ENCODE peak calls at places on chromosomes 3 and 15, in four cellular contexts. One of them, this sample, is unnamed.

GRCh38 chr3:25542571-25543039 is 114.5 kb downstream of the RARB start:
- DNase-seq in CD8-positive, alpha-beta T cell: no peak
- DNase-seq in breast epithelium: no peak
- DNase-seq in mesendoderm: no peak
- DNase-seq in this sample: no peak

GRCh38 chr3:59388555-59389280 is 338.9 kb upstream of the CFAP20DC start:
- DNase-seq in CD8-positive, alpha-beta T cell: no peak
- DNase-seq in breast epithelium: no peak
- DNase-seq in mesendoderm: no peak
- DNase-seq in this sample: no peak

GRCh38 chr3:156583469-156583868 is 28.6 kb upstream of the SSR3 start:
- DNase-seq in CD8-positive, alpha-beta T cell: no peak
- DNase-seq in breast epithelium: no peak
- DNase-seq in mesendoderm: no peak
- DNase-seq in this sample: no peak

GRCh38 chr15:35486296-35486695 is 59.7 kb downstream of the DPH6 start:
- DNase-seq in CD8-positive, alpha-beta T cell: no peak
- DNase-seq in breast epithelium: no peak
- DNase-seq in mesendoderm: no peak
- DNase-seq in this sample: no peak

GRCh38 chr3:115901008-115901407 is 277.7 kb downstream of the GAP43 start:
- DNase-seq in CD8-positive, alpha-beta T cell: no peak
- DNase-seq in breast epithelium: no peak
- DNase-seq in mesendoderm: no peak
- DNase-seq in this sample: no peak

GRCh38 chr3:54206874-54207273 is 84.5 kb downstream of the CACNA2D3 start:
- DNase-seq in CD8-positive, alpha-beta T cell: no peak
- DNase-seq in breast epithelium: no peak
- DNase-seq in mesendoderm: peak; percentile 69
- DNase-seq in this sample: no peak

GRCh38 chr3:128969993-128970740 is 23.7 kb downstream of the CFAP92 start:
- DNase-seq in CD8-positive, alpha-beta T cell: peak; percentile 71
- DNase-seq in breast epithelium: no peak
- DNase-seq in mesendoderm: peak; percentile 44
- DNase-seq in this sample: peak; percentile 27

GRCh38 chr3:102896851-102897621 is 462.2 kb downstream of the ZPLD1 start:
- DNase-seq in CD8-positive, alpha-beta T cell: no peak
- DNase-seq in breast epithelium: no peak
- DNase-seq in mesendoderm: peak; percentile 15
- DNase-seq in this sample: no peak

GRCh38 chr15:20341901-20342605 is 199.5 kb downstream of the GOLGA6L6 start:
- DNase-seq in CD8-positive, alpha-beta T cell: peak; percentile 26
- DNase-seq in breast epithelium: peak; percentile 86
- DNase-seq in mesendoderm: no peak
- DNase-seq in this sample: peak; percentile 50

GRCh38 chr3:111326144-111326995 is 215.6 kb upstream of the CD96 start:
- DNase-seq in CD8-positive, alpha-beta T cell: no peak
- DNase-seq in breast epithelium: no peak
- DNase-seq in mesendoderm: no peak
- DNase-seq in this sample: no peak

GRCh38 chr3:178967184-178967532 is 104.5 kb downstream of the ZMAT3 start:
- DNase-seq in CD8-positive, alpha-beta T cell: no peak
- DNase-seq in breast epithelium: no peak
- DNase-seq in mesendoderm: no peak
- DNase-seq in this sample: no peak

GRCh38 chr3:194688207-194688711 is 2.6 kb downstream of the FAM43A start:
- DNase-seq in CD8-positive, alpha-beta T cell: peak; percentile 22
- DNase-seq in breast epithelium: peak; percentile 32
- DNase-seq in mesendoderm: peak; percentile 86
- DNase-seq in this sample: peak; percentile 3

GRCh38 chr3:179069762-179070390 is 1.7 kb downstream of the ZMAT3 start:
- DNase-seq in CD8-positive, alpha-beta T cell: no peak
- DNase-seq in breast epithelium: no peak
- DNase-seq in mesendoderm: no peak
- DNase-seq in this sample: no peak

GRCh38 chr15:59736181-59736580 is 47.1 kb upstream of the BNIP2 start:
- DNase-seq in CD8-positive, alpha-beta T cell: peak; percentile 22
- DNase-seq in breast epithelium: no peak
- DNase-seq in mesendoderm: peak; percentile 15
- DNase-seq in this sample: no peak
- H3K27me3 ChIP-seq in CD8-positive, alpha-beta T cell: no peaks in the 10 kb centered on the region
- H3K27me3 ChIP-seq in breast epithelium: no peaks in the 10 kb centered on the region
- H3K27me3 ChIP-seq in mesendoderm: no peaks in the 10 kb centered on the region
- H3K27me3 ChIP-seq in this sample: no peaks in the 10 kb centered on the region

GRCh38 chr3:52535411-52536111 is 844 bp upstream of the UQCC5 start:
- DNase-seq in CD8-positive, alpha-beta T cell: no peak
- DNase-seq in breast epithelium: no peak
- DNase-seq in mesendoderm: no peak
- DNase-seq in this sample: no peak
- H3K4me3 ChIP-seq in CD8-positive, alpha-beta T cell: peak overlapping the region; percentile 42
- H3K4me3 ChIP-seq in breast epithelium: no peak overlapping the region
- H3K4me3 ChIP-seq in mesendoderm: no peak overlapping the region
- H3K4me3 ChIP-seq in this sample: peak overlapping the region; percentile 7

GRCh38 chr15:100918690-100919480 is at the start of gene LRRK1:
- DNase-seq in CD8-positive, alpha-beta T cell: no peak
- DNase-seq in breast epithelium: no peak
- DNase-seq in mesendoderm: peak; percentile 29
- DNase-seq in this sample: no peak
- H3K27me3 ChIP-seq in CD8-positive, alpha-beta T cell: peaks cover 14% of the 10 kb centered on the region
- H3K27me3 ChIP-seq in breast epithelium: no peaks in the 10 kb centered on the region
- H3K27me3 ChIP-seq in mesendoderm: peaks cover 25% of the 10 kb centered on the region
- H3K27me3 ChIP-seq in this sample: peaks cover 14% of the 10 kb centered on the region

GRCh38 chr3:119673875-119674274 is 3.3 kb downstream of the COX17 start:
- DNase-seq in CD8-positive, alpha-beta T cell: no peak
- DNase-seq in breast epithelium: no peak
- DNase-seq in mesendoderm: no peak
- DNase-seq in this sample: no peak

GRCh38 chr3:119665954-119666559 is 5.7 kb upstream of the POPDC2 start:
- DNase-seq in CD8-positive, alpha-beta T cell: no peak
- DNase-seq in breast epithelium: no peak
- DNase-seq in mesendoderm: no peak
- DNase-seq in this sample: no peak

GRCh38 chr3:119672791-119673190 is 4.4 kb downstream of the COX17 start:
- DNase-seq in CD8-positive, alpha-beta T cell: no peak
- DNase-seq in breast epithelium: no peak
- DNase-seq in mesendoderm: peak; percentile 13
- DNase-seq in this sample: no peak

GRCh38 chr3:119664850-119665379 is 4.5 kb upstream of the POPDC2 start:
- DNase-seq in CD8-positive, alpha-beta T cell: no peak
- DNase-seq in breast epithelium: no peak
- DNase-seq in mesendoderm: peak; percentile 70
- DNase-seq in this sample: no peak

DNA sequence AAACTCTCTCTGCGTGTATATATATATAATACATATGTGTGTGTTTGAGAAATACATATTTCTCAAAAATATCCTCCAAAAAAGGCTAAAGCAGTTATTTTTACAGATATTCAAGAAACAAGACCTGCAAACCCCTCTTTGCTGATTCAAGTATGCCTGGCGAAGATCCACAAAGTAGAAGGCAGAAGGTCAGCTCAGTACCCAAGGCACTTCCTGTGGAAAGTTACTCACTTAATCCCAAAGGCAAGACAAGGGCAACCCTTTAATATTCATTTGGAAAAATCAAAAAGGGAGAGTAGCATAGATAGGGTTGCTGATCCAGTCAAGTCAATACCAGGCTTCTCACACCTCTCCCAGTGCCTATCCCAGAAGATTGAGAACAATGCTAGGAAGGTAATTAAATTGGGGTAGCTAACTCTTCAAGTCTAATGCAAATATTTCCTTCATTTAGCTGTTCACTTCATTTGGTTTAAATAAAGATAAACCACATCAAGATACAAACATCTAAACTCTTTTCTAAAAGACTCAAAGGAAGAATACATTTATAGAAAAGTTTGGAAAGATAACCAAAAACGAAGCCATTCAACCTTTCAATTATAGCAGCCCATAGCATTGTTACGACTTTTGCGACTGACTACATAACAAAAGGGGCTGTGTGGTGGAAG is 7.2 kb downstream of the COX17 start:
- DNase-seq in CD8-positive, alpha-beta T cell: no peak
- DNase-seq in breast epithelium: no peak
- DNase-seq in mesendoderm: no peak
- DNase-seq in this sample: no peak
- H3K4me3 ChIP-seq in CD8-positive, alpha-beta T cell: no peak overlapping the region
- H3K4me3 ChIP-seq in breast epithelium: no peak overlapping the region
- H3K4me3 ChIP-seq in mesendoderm: no peak overlapping the region
- H3K4me3 ChIP-seq in this sample: no peak overlapping the region

DNA sequence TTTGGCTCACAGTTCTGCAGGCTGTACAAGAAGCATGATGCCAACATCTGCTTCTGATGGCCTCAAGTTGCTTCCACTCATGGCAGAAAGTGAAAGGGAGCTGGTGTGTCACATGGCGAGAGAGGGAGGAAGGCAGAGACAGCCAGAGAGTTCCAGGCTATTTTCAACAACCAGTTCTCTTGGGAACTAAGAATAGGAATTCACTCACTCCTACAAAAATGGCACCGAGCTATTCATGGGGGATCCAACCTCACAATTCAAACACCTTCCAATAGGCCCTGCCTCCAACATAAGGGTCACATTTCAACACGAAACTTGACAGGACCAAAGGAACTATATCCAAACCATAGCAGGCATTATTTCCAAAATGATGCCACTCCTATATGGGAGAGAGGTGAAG is 299.5 kb upstream of the TGFBR2 start:
- DNase-seq in CD8-positive, alpha-beta T cell: no peak
- DNase-seq in breast epithelium: no peak
- DNase-seq in mesendoderm: no peak
- DNase-seq in this sample: no peak
- H3K27me3 ChIP-seq in CD8-positive, alpha-beta T cell: no peaks in the 10 kb centered on the region
- H3K27me3 ChIP-seq in breast epithelium: no peaks in the 10 kb centered on the region
- H3K27me3 ChIP-seq in mesendoderm: no peaks in the 10 kb centered on the region
- H3K27me3 ChIP-seq in this sample: no peaks in the 10 kb centered on the region

DNA sequence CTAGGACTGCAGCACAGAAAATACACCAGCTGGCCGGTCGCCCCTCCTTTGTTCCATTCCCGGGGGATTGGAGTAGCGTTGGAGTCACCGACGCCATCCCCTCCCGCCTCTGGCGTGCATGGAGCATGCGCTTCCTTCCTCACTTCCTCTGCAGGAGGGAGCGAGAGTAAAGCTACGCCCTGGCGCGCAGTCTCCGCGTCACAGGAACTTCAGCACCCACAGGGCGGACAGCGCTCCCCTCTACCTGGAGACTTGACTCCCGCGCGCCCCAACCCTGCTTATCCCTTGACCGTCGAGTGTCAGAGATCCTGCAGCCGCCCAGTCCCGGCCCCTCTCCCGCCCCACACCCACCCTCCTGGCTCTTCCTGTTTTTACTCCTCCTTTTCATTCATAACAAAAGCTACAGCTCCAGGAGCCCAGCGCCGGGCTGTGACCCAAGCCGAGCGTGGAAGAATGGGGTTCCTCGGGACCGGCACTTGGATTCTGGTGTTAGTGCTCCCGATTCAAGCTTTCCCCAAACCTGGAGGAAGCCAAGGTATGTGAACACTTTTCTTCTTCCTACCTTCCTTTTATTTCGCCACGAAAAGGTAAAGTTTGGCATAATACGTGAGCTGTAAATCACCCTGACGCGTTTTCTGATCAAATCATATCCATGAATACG is at the start of gene SCG3:
- DNase-seq in CD8-positive, alpha-beta T cell: peak; percentile 50
- DNase-seq in breast epithelium: no peak
- DNase-seq in mesendoderm: peak; percentile 98
- DNase-seq in this sample: peak; percentile 7
- H3K4me3 ChIP-seq in CD8-positive, alpha-beta T cell: no peak within 1 kb of the TSS
- H3K4me3 ChIP-seq in breast epithelium: no peak within 1 kb of the TSS
- H3K4me3 ChIP-seq in mesendoderm: peak within 1 kb of the TSS; percentile 66
- H3K4me3 ChIP-seq in this sample: no peak within 1 kb of the TSS

GRCh38 chr15:69144530-69144929 is 15.9 kb upstream of the GLCE start:
- DNase-seq in CD8-positive, alpha-beta T cell: no peak
- DNase-seq in breast epithelium: no peak
- DNase-seq in mesendoderm: no peak
- DNase-seq in this sample: no peak
- H3K27me3 ChIP-seq in CD8-positive, alpha-beta T cell: no peaks in the 10 kb centered on the region
- H3K27me3 ChIP-seq in breast epithelium: no peaks in the 10 kb centered on the region
- H3K27me3 ChIP-seq in mesendoderm: no peaks in the 10 kb centered on the region
- H3K27me3 ChIP-seq in this sample: no peaks in the 10 kb centered on the region

GRCh38 chr3:100748220-100748619 is 38.9 kb downstream of the TFG start:
- DNase-seq in CD8-positive, alpha-beta T cell: no peak
- DNase-seq in breast epithelium: no peak
- DNase-seq in mesendoderm: no peak
- DNase-seq in this sample: no peak

GRCh38 chr3:100746056-100746455 is 36.8 kb downstream of the TFG start:
- DNase-seq in CD8-positive, alpha-beta T cell: no peak
- DNase-seq in breast epithelium: no peak
- DNase-seq in mesendoderm: no peak
- DNase-seq in this sample: no peak

GRCh38 chr3:100743535-100743934 is 34.2 kb downstream of the TFG start:
- DNase-seq in CD8-positive, alpha-beta T cell: no peak
- DNase-seq in breast epithelium: no peak
- DNase-seq in mesendoderm: no peak
- DNase-seq in this sample: no peak

GRCh38 chr3:100745617-100746016 is 36.3 kb downstream of the TFG start:
- DNase-seq in CD8-positive, alpha-beta T cell: no peak
- DNase-seq in breast epithelium: no peak
- DNase-seq in mesendoderm: no peak
- DNase-seq in this sample: no peak

DNA sequence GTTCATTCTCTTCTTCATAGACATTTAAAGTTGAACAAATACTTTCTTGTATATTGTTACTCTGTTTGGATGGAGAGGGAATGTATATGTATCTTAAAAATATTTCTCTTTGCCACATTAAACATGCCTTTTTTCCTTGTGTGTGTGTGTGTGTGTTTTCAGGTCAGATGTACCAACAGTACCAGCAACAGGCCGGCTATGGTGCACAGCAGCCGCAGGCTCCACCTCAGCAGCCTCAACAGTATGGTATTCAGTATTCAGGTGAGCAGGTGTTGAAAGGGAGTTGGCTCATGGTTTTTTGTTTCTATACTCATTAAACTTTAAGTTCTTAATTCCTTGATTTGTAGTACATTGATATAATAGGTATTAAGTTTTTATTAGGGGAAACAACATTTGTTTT is 35.4 kb downstream of the TFG start:
- DNase-seq in CD8-positive, alpha-beta T cell: no peak
- DNase-seq in breast epithelium: no peak
- DNase-seq in mesendoderm: no peak
- DNase-seq in this sample: no peak
- H3K4me3 ChIP-seq in CD8-positive, alpha-beta T cell: no peak overlapping the region
- H3K4me3 ChIP-seq in breast epithelium: no peak overlapping the region
- H3K4me3 ChIP-seq in mesendoderm: no peak overlapping the region
- H3K4me3 ChIP-seq in this sample: no peak overlapping the region